ENCODE peak calls at places on chromosome 6, in five cellular contexts. One of them, this sample, is unnamed.

GRCh38 chr6:3133515-3133914 is 15.0 kb downstream of the BPHL start:
- DNase-seq in H54: no peak
- DNase-seq in HFFc6: no peak
- DNase-seq in HTR-8/SVneo: no peak
- DNase-seq in mesothelial cell of epicardium: no peak
- DNase-seq in this sample: no peak

GRCh38 chr6:52491203-52492069 is 71.3 kb downstream of the EFHC1 start:
- DNase-seq in HTR-8/SVneo: no peak
- DNase-seq in H54: no peak
- DNase-seq in mesothelial cell of epicardium: no peak
- DNase-seq in HFFc6: peak
- DNase-seq in this sample: no peak

GRCh38 chr6:148497256-148497655 is 154.6 kb downstream of the SASH1 start:
- DNase-seq in mesothelial cell of epicardium: no peak
- DNase-seq in H54: no peak
- DNase-seq in HTR-8/SVneo: no peak
- DNase-seq in HFFc6: peak
- DNase-seq in this sample: peak

GRCh38 chr6:155611742-155612141 is 156.1 kb upstream of the NOX3 start:
- DNase-seq in HFFc6: no peak
- DNase-seq in mesothelial cell of epicardium: no peak
- DNase-seq in H54: no peak
- DNase-seq in HTR-8/SVneo: no peak
- DNase-seq in this sample: no peak

GRCh38 chr6:170051229-170052172 is 239.4 kb downstream of the DLL1 start:
- DNase-seq in H54: no peak
- DNase-seq in mesothelial cell of epicardium: peak
- DNase-seq in HTR-8/SVneo: no peak
- DNase-seq in HFFc6: no peak
- DNase-seq in this sample: no peak

GRCh38 chr6:100078509-100078908 is 84.5 kb upstream of the MCHR2 start:
- DNase-seq in HFFc6: peak
- DNase-seq in HTR-8/SVneo: no peak
- DNase-seq in H54: no peak
- DNase-seq in mesothelial cell of epicardium: no peak
- DNase-seq in this sample: peak

GRCh38 chr6:31794294-31794865 is 1.2 kb downstream of the VARS1 start:
- DNase-seq in HFFc6: peak
- DNase-seq in mesothelial cell of epicardium: no peak
- DNase-seq in HTR-8/SVneo: no peak
- DNase-seq in H54: no peak
- DNase-seq in this sample: peak

GRCh38 chr6:15491255-15491985 is 171.4 kb downstream of the DTNBP1 start:
- DNase-seq in mesothelial cell of epicardium: peak
- DNase-seq in HTR-8/SVneo: peak
- DNase-seq in H54: peak
- DNase-seq in HFFc6: peak
- DNase-seq in this sample: peak

GRCh38 chr6:2784061-2784460 is 18.9 kb downstream of the WRNIP1 start:
- DNase-seq in H54: no peak
- DNase-seq in mesothelial cell of epicardium: no peak
- DNase-seq in HFFc6: no peak
- DNase-seq in HTR-8/SVneo: no peak
- DNase-seq in this sample: no peak

GRCh38 chr6:169829786-169830185 is 78.4 kb downstream of the ERMARD start:
- DNase-seq in HTR-8/SVneo: no peak
- DNase-seq in HFFc6: no peak
- DNase-seq in mesothelial cell of epicardium: peak
- DNase-seq in H54: no peak
- DNase-seq in this sample: no peak

GRCh38 chr6:88048556-88048955 is 915 bp downstream of the SPACA1 start:
- DNase-seq in HTR-8/SVneo: no peak
- DNase-seq in HFFc6: no peak
- DNase-seq in H54: no peak
- DNase-seq in mesothelial cell of epicardium: no peak
- DNase-seq in this sample: no peak

GRCh38 chr6:139336488-139336887 is 38.0 kb downstream of the CITED2 start:
- DNase-seq in HTR-8/SVneo: no peak
- DNase-seq in HFFc6: no peak
- DNase-seq in H54: no peak
- DNase-seq in mesothelial cell of epicardium: no peak
- DNase-seq in this sample: no peak

This sample was measured in trophoblast cell.